ENCODE peak calls at places on chromosomes 4 and X, in ten cellular contexts. One of them, this sample, is unnamed.

GRCh38 chrX:14916017-14916674 is 42.9 kb downstream of the MOSPD2 start:
- DNase-seq in NCI-H510A treated with DMSO at 0.1 percent for 48 hours: no peak
- DNase-seq in stimulated activated CD4-positive, alpha-beta T cell treated with anti-CD3 and anti-CD28 coated beads, Interleukin-4, amount 100 ng/mL, for 24 hours: no peak
- DNase-seq in NT2/D1: no peak
- DNase-seq in HEK293T: no peak
- DNase-seq in astrocyte of the spinal cord: peak
- DNase-seq in H4: peak
- DNase-seq in effector CD4-positive, alpha-beta T cell: no peak
- DNase-seq in stomach: no peak
- DNase-seq in KBM-7: no peak
- DNase-seq in this sample: no peak

GRCh38 chrX:574830-575229 is 55.8 kb upstream of the SHOX start:
- DNase-seq in H4: no peak
- DNase-seq in stimulated activated CD4-positive, alpha-beta T cell treated with anti-CD3 and anti-CD28 coated beads, Interleukin-4, amount 100 ng/mL, for 24 hours: no peak
- DNase-seq in KBM-7: no peak
- DNase-seq in effector CD4-positive, alpha-beta T cell: no peak
- DNase-seq in HEK293T: no peak
- DNase-seq in NT2/D1: no peak
- DNase-seq in NCI-H510A treated with DMSO at 0.1 percent for 48 hours: no peak
- DNase-seq in astrocyte of the spinal cord: no peak
- DNase-seq in stomach: no peak
- DNase-seq in this sample: no peak

GRCh38 chr4:140806175-140806574 is 50.0 kb upstream of the TBC1D9 start:
- DNase-seq in H4: no peak
- DNase-seq in NCI-H510A treated with DMSO at 0.1 percent for 48 hours: no peak
- DNase-seq in effector CD4-positive, alpha-beta T cell: no peak
- DNase-seq in NT2/D1: no peak
- DNase-seq in stimulated activated CD4-positive, alpha-beta T cell treated with anti-CD3 and anti-CD28 coated beads, Interleukin-4, amount 100 ng/mL, for 24 hours: no peak
- DNase-seq in stomach: no peak
- DNase-seq in astrocyte of the spinal cord: no peak
- DNase-seq in KBM-7: no peak
- DNase-seq in HEK293T: no peak
- DNase-seq in this sample: no peak

GRCh38 chr4:186832906-186833305 is 109.2 kb upstream of the FAT1 start:
- DNase-seq in effector CD4-positive, alpha-beta T cell: no peak
- DNase-seq in NT2/D1: no peak
- DNase-seq in stomach: no peak
- DNase-seq in H4: no peak
- DNase-seq in NCI-H510A treated with DMSO at 0.1 percent for 48 hours: no peak
- DNase-seq in stimulated activated CD4-positive, alpha-beta T cell treated with anti-CD3 and anti-CD28 coated beads, Interleukin-4, amount 100 ng/mL, for 24 hours: no peak
- DNase-seq in astrocyte of the spinal cord: no peak
- DNase-seq in HEK293T: no peak
- DNase-seq in KBM-7: no peak
- DNase-seq in this sample: no peak

GRCh38 chr4:19005211-19005610 is 983.7 kb upstream of the LCORL start:
- DNase-seq in stimulated activated CD4-positive, alpha-beta T cell treated with anti-CD3 and anti-CD28 coated beads, Interleukin-4, amount 100 ng/mL, for 24 hours: no peak
- DNase-seq in NT2/D1: no peak
- DNase-seq in HEK293T: no peak
- DNase-seq in KBM-7: no peak
- DNase-seq in H4: no peak
- DNase-seq in stomach: no peak
- DNase-seq in NCI-H510A treated with DMSO at 0.1 percent for 48 hours: no peak
- DNase-seq in astrocyte of the spinal cord: peak
- DNase-seq in effector CD4-positive, alpha-beta T cell: no peak
- DNase-seq in this sample: no peak

GRCh38 chr4:125062079-125062478 is 252.7 kb upstream of the FAT4 start:
- DNase-seq in HEK293T: no peak
- DNase-seq in effector CD4-positive, alpha-beta T cell: no peak
- DNase-seq in NT2/D1: no peak
- DNase-seq in H4: no peak
- DNase-seq in stimulated activated CD4-positive, alpha-beta T cell treated with anti-CD3 and anti-CD28 coated beads, Interleukin-4, amount 100 ng/mL, for 24 hours: no peak
- DNase-seq in astrocyte of the spinal cord: no peak
- DNase-seq in NCI-H510A treated with DMSO at 0.1 percent for 48 hours: no peak
- DNase-seq in KBM-7: no peak
- DNase-seq in stomach: no peak
- DNase-seq in this sample: no peak

GRCh38 chr4:137125011-137125410 is 407.3 kb downstream of the PCDH18 start:
- DNase-seq in effector CD4-positive, alpha-beta T cell: no peak
- DNase-seq in stimulated activated CD4-positive, alpha-beta T cell treated with anti-CD3 and anti-CD28 coated beads, Interleukin-4, amount 100 ng/mL, for 24 hours: no peak
- DNase-seq in astrocyte of the spinal cord: peak
- DNase-seq in KBM-7: no peak
- DNase-seq in NCI-H510A treated with DMSO at 0.1 percent for 48 hours: no peak
- DNase-seq in stomach: no peak
- DNase-seq in NT2/D1: no peak
- DNase-seq in H4: peak
- DNase-seq in HEK293T: peak
- DNase-seq in this sample: peak

GRCh38 chrX:92231391-92231790 is 452.2 kb downstream of the PCDH11X start:
- DNase-seq in stimulated activated CD4-positive, alpha-beta T cell treated with anti-CD3 and anti-CD28 coated beads, Interleukin-4, amount 100 ng/mL, for 24 hours: no peak
- DNase-seq in KBM-7: no peak
- DNase-seq in NT2/D1: no peak
- DNase-seq in NCI-H510A treated with DMSO at 0.1 percent for 48 hours: no peak
- DNase-seq in effector CD4-positive, alpha-beta T cell: no peak
- DNase-seq in astrocyte of the spinal cord: no peak
- DNase-seq in stomach: no peak
- DNase-seq in HEK293T: no peak
- DNase-seq in H4: no peak
- DNase-seq in this sample: no peak

GRCh38 chr4:101042847-101043246 is 304.5 kb downstream of the PPP3CA start:
- DNase-seq in NCI-H510A treated with DMSO at 0.1 percent for 48 hours: no peak
- DNase-seq in KBM-7: no peak
- DNase-seq in stimulated activated CD4-positive, alpha-beta T cell treated with anti-CD3 and anti-CD28 coated beads, Interleukin-4, amount 100 ng/mL, for 24 hours: no peak
- DNase-seq in NT2/D1: no peak
- DNase-seq in astrocyte of the spinal cord: no peak
- DNase-seq in H4: no peak
- DNase-seq in effector CD4-positive, alpha-beta T cell: no peak
- DNase-seq in stomach: no peak
- DNase-seq in HEK293T: no peak
- DNase-seq in this sample: no peak

GRCh38 chr4:169716677-169717076 is 41.1 kb downstream of the HPF1 start:
- DNase-seq in effector CD4-positive, alpha-beta T cell: no peak
- DNase-seq in HEK293T: no peak
- DNase-seq in astrocyte of the spinal cord: peak
- DNase-seq in KBM-7: no peak
- DNase-seq in NT2/D1: no peak
- DNase-seq in stomach: no peak
- DNase-seq in H4: no peak
- DNase-seq in stimulated activated CD4-positive, alpha-beta T cell treated with anti-CD3 and anti-CD28 coated beads, Interleukin-4, amount 100 ng/mL, for 24 hours: no peak
- DNase-seq in NCI-H510A treated with DMSO at 0.1 percent for 48 hours: no peak
- DNase-seq in this sample: no peak

GRCh38 chr4:85147481-85148076 is 181.1 kb upstream of the WDFY3 start:
- DNase-seq in stimulated activated CD4-positive, alpha-beta T cell treated with anti-CD3 and anti-CD28 coated beads, Interleukin-4, amount 100 ng/mL, for 24 hours: no peak
- DNase-seq in H4: peak
- DNase-seq in NCI-H510A treated with DMSO at 0.1 percent for 48 hours: peak
- DNase-seq in HEK293T: peak
- DNase-seq in stomach: peak
- DNase-seq in NT2/D1: no peak
- DNase-seq in effector CD4-positive, alpha-beta T cell: no peak
- DNase-seq in KBM-7: peak
- DNase-seq in astrocyte of the spinal cord: peak
- DNase-seq in this sample: peak

GRCh38 chr4:176002007-176002623 is 63.5 kb upstream of the WDR17 start:
- DNase-seq in astrocyte of the spinal cord: no peak
- DNase-seq in KBM-7: peak
- DNase-seq in NCI-H510A treated with DMSO at 0.1 percent for 48 hours: peak
- DNase-seq in stimulated activated CD4-positive, alpha-beta T cell treated with anti-CD3 and anti-CD28 coated beads, Interleukin-4, amount 100 ng/mL, for 24 hours: no peak
- DNase-seq in NT2/D1: peak
- DNase-seq in stomach: peak
- DNase-seq in effector CD4-positive, alpha-beta T cell: no peak
- DNase-seq in HEK293T: peak
- DNase-seq in H4: peak
- DNase-seq in this sample: peak

GRCh38 chr4:183136880-183137279 is 37.8 kb downstream of the WWC2 start:
- DNase-seq in astrocyte of the spinal cord: no peak
- DNase-seq in stomach: no peak
- DNase-seq in effector CD4-positive, alpha-beta T cell: no peak
- DNase-seq in stimulated activated CD4-positive, alpha-beta T cell treated with anti-CD3 and anti-CD28 coated beads, Interleukin-4, amount 100 ng/mL, for 24 hours: no peak
- DNase-seq in H4: no peak
- DNase-seq in NCI-H510A treated with DMSO at 0.1 percent for 48 hours: no peak
- DNase-seq in NT2/D1: no peak
- DNase-seq in HEK293T: no peak
- DNase-seq in KBM-7: no peak
- DNase-seq in this sample: no peak

GRCh38 chrX:108397627-108398392 is 40.4 kb downstream of the COL4A6 start:
- DNase-seq in KBM-7: no peak
- DNase-seq in H4: no peak
- DNase-seq in effector CD4-positive, alpha-beta T cell: no peak
- DNase-seq in stomach: no peak
- DNase-seq in NT2/D1: no peak
- DNase-seq in NCI-H510A treated with DMSO at 0.1 percent for 48 hours: no peak
- DNase-seq in HEK293T: no peak
- DNase-seq in stimulated activated CD4-positive, alpha-beta T cell treated with anti-CD3 and anti-CD28 coated beads, Interleukin-4, amount 100 ng/mL, for 24 hours: no peak
- DNase-seq in astrocyte of the spinal cord: no peak
- DNase-seq in this sample: no peak

GRCh38 chrX:40167240-40168182 is 69.8 kb upstream of the BCOR start:
- DNase-seq in stomach: no peak
- DNase-seq in H4: no peak
- DNase-seq in stimulated activated CD4-positive, alpha-beta T cell treated with anti-CD3 and anti-CD28 coated beads, Interleukin-4, amount 100 ng/mL, for 24 hours: no peak
- DNase-seq in effector CD4-positive, alpha-beta T cell: no peak
- DNase-seq in NCI-H510A treated with DMSO at 0.1 percent for 48 hours: peak
- DNase-seq in HEK293T: no peak
- DNase-seq in NT2/D1: no peak
- DNase-seq in astrocyte of the spinal cord: no peak
- DNase-seq in KBM-7: no peak
- DNase-seq in this sample: no peak

GRCh38 chr4:24240655-24241054 is 343.7 kb downstream of the DHX15 start:
- DNase-seq in NT2/D1: no peak
- DNase-seq in stimulated activated CD4-positive, alpha-beta T cell treated with anti-CD3 and anti-CD28 coated beads, Interleukin-4, amount 100 ng/mL, for 24 hours: no peak
- DNase-seq in stomach: no peak
- DNase-seq in HEK293T: no peak
- DNase-seq in astrocyte of the spinal cord: no peak
- DNase-seq in effector CD4-positive, alpha-beta T cell: no peak
- DNase-seq in NCI-H510A treated with DMSO at 0.1 percent for 48 hours: no peak
- DNase-seq in H4: no peak
- DNase-seq in KBM-7: no peak
- DNase-seq in this sample: no peak

GRCh38 chr4:181799670-181800069 is 443.5 kb upstream of the TENM3 start:
- DNase-seq in stomach: no peak
- DNase-seq in H4: no peak
- DNase-seq in effector CD4-positive, alpha-beta T cell: no peak
- DNase-seq in KBM-7: no peak
- DNase-seq in HEK293T: no peak
- DNase-seq in NCI-H510A treated with DMSO at 0.1 percent for 48 hours: no peak
- DNase-seq in NT2/D1: no peak
- DNase-seq in stimulated activated CD4-positive, alpha-beta T cell treated with anti-CD3 and anti-CD28 coated beads, Interleukin-4, amount 100 ng/mL, for 24 hours: no peak
- DNase-seq in astrocyte of the spinal cord: no peak
- DNase-seq in this sample: no peak

GRCh38 chrX:40473460-40474204 is 107.1 kb upstream of the ATP6AP2 start:
- DNase-seq in KBM-7: peak
- DNase-seq in astrocyte of the spinal cord: no peak
- DNase-seq in effector CD4-positive, alpha-beta T cell: no peak
- DNase-seq in stimulated activated CD4-positive, alpha-beta T cell treated with anti-CD3 and anti-CD28 coated beads, Interleukin-4, amount 100 ng/mL, for 24 hours: no peak
- DNase-seq in HEK293T: no peak
- DNase-seq in NCI-H510A treated with DMSO at 0.1 percent for 48 hours: no peak
- DNase-seq in H4: no peak
- DNase-seq in NT2/D1: no peak
- DNase-seq in stomach: no peak
- DNase-seq in this sample: no peak

This sample was measured in RPMI8226.